ENCODE peak calls at places on chromosome 20, in ten cellular contexts. A is foreskin fibroblast, V is right lobe of liver, D is left lung, F is adipocyte, W is adrenal gland, N is PC-3, O is tibial nerve, X is prostate gland, Z is GM23338. M is an unnamed sample.

GRCh38 chr20:59933849-59934585 is 580 bp upstream of the SYCP2 start:
- DNase-seq in O (peak), Z (peak), X (peak), N (peak), D (peak), V (peak), F (peak), A (peak), W (peak), M (peak)

GRCh38 chr20:37868998-37869861 is 33.7 kb upstream of the VSTM2L start:
- DNase-seq in N (no peak), O (no peak), W (no peak), A (no peak), X (no peak), V (no peak), Z (peak), D (no peak), F (no peak), M (no peak)

GRCh38 chr20:8082999-8083398 is 49.1 kb upstream of the PLCB1 start:
- DNase-seq in A (peak), N (no peak), Z (no peak), V (no peak), D (no peak), F (peak), X (no peak), W (peak), O (no peak), M (no peak)

GRCh38 chr20:40763646-40764295 is 74.7 kb upstream of the MAFB start:
- DNase-seq in V (no peak), W (no peak), D (no peak), Z (no peak), A (peak), N (no peak), F (peak), O (no peak), X (no peak), M (no peak)

GRCh38 chr20:58154106-58154505 is 74.3 kb downstream of the ANKRD60 start:
- DNase-seq in W (no peak), A (no peak), F (no peak), D (no peak), Z (no peak), O (no peak), V (peak), N (no peak), X (no peak), M (no peak)

GRCh38 chr20:36481380-36482043 is 59.8 kb upstream of the MYL9 start:
- DNase-seq in A (no peak), X (no peak), V (no peak), D (no peak), F (no peak), N (no peak), W (no peak), Z (peak), O (no peak), M (no peak)

GRCh38 chr20:11791316-11792228 is 126.1 kb upstream of the BTBD3 start:
- DNase-seq in N (peak), W (no peak), X (no peak), A (no peak), Z (peak), V (no peak), F (no peak), D (no peak), O (no peak), M (no peak)

GRCh38 chr20:38919683-38920082 is 6.5 kb upstream of the FAM83D start:
- DNase-seq in W (no peak), V (no peak), F (no peak), Z (no peak), A (no peak), D (no peak), N (no peak), O (no peak), X (no peak), M (no peak)

GRCh38 chr20:17655286-17655651 is 26.8 kb downstream of the RRBP1 start:
- DNase-seq in V (no peak), W (no peak), X (no peak), O (no peak), N (no peak), D (no peak), A (no peak), Z (peak), F (no peak), M (no peak)

GRCh38 chr20:57087705-57088104 is 178.7 kb downstream of the BMP7 start:
- DNase-seq in W (no peak), O (no peak), A (no peak), Z (no peak), X (no peak), N (no peak), V (no peak), F (no peak), D (no peak), M (no peak)

GRCh38 chr20:16061394-16061793 is 511.9 kb downstream of the KIF16B start:
- DNase-seq in W (no peak), Z (no peak), N (peak), X (no peak), D (no peak), F (no peak), O (no peak), V (no peak), A (no peak), M (no peak)

GRCh38 chr20:46963758-46964181 is 69.1 kb downstream of the EYA2 start:
- DNase-seq in Z (no peak), X (peak), N (peak), V (no peak), D (no peak), O (no peak), W (no peak), A (peak), F (peak), M (no peak)

GRCh38 chr20:33732166-33732970 is 572 bp downstream of the ZNF341 start:
- DNase-seq in D (peak), N (peak), A (no peak), V (peak), F (peak), X (peak), Z (peak), W (peak), O (peak), M (peak)

GRCh38 chr20:4811661-4812181 is 90.0 kb downstream of the PRND start:
- DNase-seq in F (no peak), Z (no peak), V (peak), D (peak), A (no peak), W (peak), O (peak), N (no peak), X (no peak), M (peak)

GRCh38 chr20:15597306-15597705 is 975.9 kb downstream of the KIF16B start:
- DNase-seq in O (no peak), D (no peak), V (no peak), F (no peak), X (no peak), A (no peak), W (no peak), N (no peak), Z (no peak), M (no peak)

GRCh38 chr20:21090112-21090737 is 15.9 kb downstream of the LINC00237 start:
- DNase-seq in V (no peak), W (no peak), X (no peak), N (no peak), F (no peak), Z (peak), O (no peak), D (no peak), A (no peak), M (no peak)

GRCh38 chr20:47489448-47489872 is 12.2 kb upstream of the NCOA3 start:
- DNase-seq in D (no peak), N (no peak), F (no peak), A (no peak), W (no peak), Z (no peak), X (no peak), V (no peak), O (no peak), M (peak)

GRCh38 chr20:37656945-37657344 is 36.9 kb upstream of the CTNNBL1 start:
- DNase-seq in F (no peak), X (no peak), A (no peak), Z (no peak), D (no peak), N (no peak), W (no peak), O (no peak), V (no peak), M (no peak)

GRCh38 chr20:36175016-36175415 is 20.5 kb downstream of the EPB41L1 start:
- DNase-seq in Z (no peak), V (no peak), X (no peak), F (no peak), O (no peak), N (no peak), D (peak), A (peak), W (no peak), M (no peak)

GRCh38 chr20:12575352-12576095 is 433.2 kb upstream of the SPTLC3 start:
- DNase-seq in O (peak), X (peak), N (no peak), V (no peak), W (peak), D (no peak), A (no peak), Z (no peak), F (no peak), M (peak)

GRCh38 chr20:1388706-1389483 is 4.0 kb downstream of the FKBP1A start:
- DNase-seq in N (no peak), D (no peak), X (no peak), Z (no peak), A (no peak), F (no peak), O (no peak), V (no peak), W (no peak), M (no peak)

GRCh38 chr20:54382419-54382818 is 93.0 kb upstream of the DOK5 start:
- DNase-seq in O (no peak), A (no peak), N (no peak), F (no peak), Z (peak), V (no peak), D (no peak), W (no peak), X (no peak), M (no peak)

GRCh38 chr20:58012731-58013510 is 215.5 kb downstream of the ANKRD60 start:
- DNase-seq in V (no peak), A (no peak), X (no peak), W (no peak), N (no peak), Z (no peak), F (no peak), D (no peak), O (no peak), M (peak)

GRCh38 chr20:37524859-37525708 is 2.6 kb downstream of the BLCAP start:
- DNase-seq in D (no peak), X (peak), O (no peak), F (peak), Z (no peak), A (no peak), V (no peak), N (peak), W (no peak), M (no peak)

GRCh38 chr20:39107741-39108140 is 145.6 kb downstream of the DHX35 start:
- DNase-seq in Z (no peak), A (peak), V (no peak), N (peak), O (no peak), X (no peak), W (peak), D (no peak), F (peak), M (no peak)

GRCh38 chr20:4601630-4602296 is 119.9 kb upstream of the PRND start:
- DNase-seq in A (no peak), O (no peak), X (no peak), N (peak), Z (no peak), F (peak), W (peak), D (no peak), V (no peak), M (peak)

GRCh38 chr20:57656821-57657536 is 36.8 kb upstream of the ZBP1 start:
- DNase-seq in V (no peak), F (no peak), D (no peak), X (peak), O (no peak), W (no peak), Z (no peak), N (no peak), A (no peak), M (peak)

GRCh38 chr20:58344741-58345140 is 35.2 kb downstream of the RAB22A start:
- DNase-seq in A (peak), V (no peak), F (peak), X (no peak), W (no peak), D (no peak), Z (no peak), N (peak), O (no peak), M (no peak)

GRCh38 chr20:44181611-44182010 is 5.4 kb downstream of the JPH2 start:
- DNase-seq in X (no peak), D (no peak), W (no peak), O (no peak), N (no peak), Z (no peak), A (no peak), V (no peak), F (no peak), M (no peak)

GRCh38 chr20:48581167-48581566 is 246.6 kb downstream of the PREX1 start:
- DNase-seq in F (no peak), W (no peak), N (no peak), V (no peak), O (no peak), X (no peak), D (no peak), Z (no peak), A (no peak), M (no peak)

GRCh38 chr20:60630609-60631008 is 621.5 kb upstream of the CDH4 start:
- DNase-seq in F (no peak), Z (no peak), D (no peak), O (no peak), N (no peak), V (no peak), X (no peak), W (no peak), A (no peak), M (no peak)

GRCh38 chr20:53903652-53903987 is 166.8 kb downstream of the BCAS1 start:
- DNase-seq in X (no peak), D (no peak), O (no peak), W (no peak), A (peak), V (no peak), Z (no peak), F (no peak), N (no peak), M (peak)

GRCh38 chr20:45339799-45340198 is 8.4 kb downstream of the SDC4 start:
- DNase-seq in W (no peak), O (no peak), Z (no peak), V (no peak), N (no peak), F (no peak), A (no peak), D (no peak), X (no peak), M (no peak)

GRCh38 chr20:45340951-45341350 is 7.3 kb downstream of the SDC4 start:
- DNase-seq in A (no peak), F (no peak), W (no peak), D (no peak), X (no peak), O (no peak), N (no peak), Z (peak), V (no peak), M (no peak)

GRCh38 chr20:45340236-45340847 is 7.9 kb downstream of the SDC4 start:
- DNase-seq in F (no peak), O (no peak), W (peak), N (no peak), D (no peak), A (no peak), X (no peak), V (peak), Z (no peak), M (peak)

GRCh38 chr20:45341939-45342862 is 6.0 kb downstream of the SDC4 start:
- DNase-seq in N (peak), A (no peak), V (peak), O (no peak), D (peak), X (peak), F (peak), W (peak), Z (peak), M (peak)

GRCh38 chr20:45341579-45341938 is 6.7 kb downstream of the SDC4 start:
- DNase-seq in X (no peak), V (no peak), Z (no peak), W (peak), O (no peak), F (no peak), N (no peak), D (no peak), A (no peak), M (peak)
- H3K4me3 ChIP-seq in X (no peak), V (peak), Z (peak), W (no peak), O (no peak), F (peak), N (peak), D (no peak), A (no peak), M (no peak)

DNA sequence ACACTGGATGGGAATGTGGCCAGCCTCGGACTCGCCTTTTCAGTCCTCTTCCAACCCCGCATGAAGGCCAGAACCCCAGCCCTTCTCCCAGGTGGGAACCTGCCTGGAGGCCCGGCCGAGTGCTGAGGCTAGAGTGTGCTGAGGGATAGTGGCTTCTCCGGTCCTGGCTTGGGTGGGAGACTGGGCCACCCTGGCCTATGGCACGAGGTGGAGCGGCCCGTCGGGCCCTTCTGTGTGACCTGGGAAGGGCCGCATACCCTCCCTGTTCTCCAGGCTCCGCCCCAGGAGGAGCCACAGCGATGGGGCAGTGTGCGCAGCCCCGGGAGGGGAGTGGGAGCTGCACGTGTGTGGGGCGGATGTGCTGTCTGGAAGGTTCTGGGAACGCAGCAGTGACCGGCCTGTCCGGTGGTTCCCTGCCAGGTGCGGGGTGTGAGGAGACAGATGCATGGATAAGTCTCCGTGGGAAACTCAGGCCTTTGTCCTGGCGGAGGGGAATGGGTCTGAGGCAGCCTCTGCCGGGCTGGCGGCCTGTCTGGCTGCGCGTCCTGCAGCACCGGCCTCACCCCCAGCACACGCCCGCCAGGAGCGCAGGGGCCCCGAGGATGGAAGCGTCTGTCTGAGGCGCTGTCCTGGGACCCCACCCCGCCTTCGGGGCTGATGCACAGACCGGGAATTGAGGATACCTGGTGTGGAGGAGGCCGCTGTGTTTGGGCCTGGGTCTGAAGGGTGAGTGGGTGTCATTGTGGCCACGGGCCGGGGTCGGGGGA is 1.1 kb upstream of the BHLHE23 start:
- DNase-seq in X (no peak), W (no peak), V (no peak), A (no peak), O (no peak), N (no peak), Z (peak), F (no peak), D (peak), M (no peak)
- H3K4me3 ChIP-seq in X (no peak), W (no peak), V (no peak), A (no peak), O (no peak), N (no peak), Z (peak), F (no peak), D (no peak), M (no peak)

DNA sequence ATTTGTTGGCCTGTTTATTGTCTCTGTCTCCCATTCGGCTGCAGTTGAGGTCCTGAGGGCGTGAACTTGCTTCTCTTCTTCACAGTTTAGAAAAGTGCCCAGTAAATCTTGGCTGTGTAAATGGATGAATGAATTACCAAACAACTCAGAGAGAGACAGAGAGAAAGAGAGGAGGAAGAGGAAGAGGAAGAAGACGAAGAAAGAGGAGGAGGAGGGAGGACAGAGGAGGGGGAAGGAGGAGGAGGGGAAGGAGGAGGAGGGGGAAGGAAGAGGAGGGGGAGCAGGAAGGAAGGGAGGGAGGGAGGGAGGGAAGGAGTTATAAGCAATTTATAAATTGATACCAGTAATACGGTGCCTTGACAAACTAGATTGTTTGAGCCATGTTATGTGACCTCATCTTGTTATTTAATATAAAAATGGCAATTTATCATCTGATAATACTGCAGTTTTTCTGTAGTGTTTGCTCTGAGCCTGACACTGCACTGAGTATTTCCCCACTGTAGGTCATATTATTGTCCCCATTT is 18.7 kb downstream of the HCK start:
- DNase-seq in Z (no peak), O (no peak), W (no peak), X (no peak), N (no peak), V (no peak), A (no peak), D (no peak), F (no peak), M (no peak)
- H3K4me3 ChIP-seq in Z (no peak), O (no peak), W (no peak), X (no peak), N (no peak), V (no peak), A (no peak), D (no peak), F (no peak), M (no peak)

GRCh38 chr20:2800590-2801458 is at the start of gene CPXM1:
- DNase-seq in Z (peak), D (no peak), W (no peak), V (peak), X (no peak), O (no peak), A (no peak), N (no peak), F (peak), M (no peak)
- H3K4me3 ChIP-seq in Z (peak), D (peak), W (no peak), V (no peak), X (peak), O (peak), A (peak), N (no peak), F (peak), M (no peak)

GRCh38 chr20:10596726-10597125 is 77.1 kb downstream of the JAG1 start:
- DNase-seq in V (no peak), O (no peak), A (peak), Z (no peak), X (no peak), W (peak), N (peak), D (no peak), F (peak), M (no peak)
- H3K4me3 ChIP-seq in V (no peak), O (no peak), A (no peak), Z (no peak), X (no peak), W (no peak), N (no peak), D (no peak), F (peak), M (no peak)

GRCh38 chr20:50129662-50130345 is 16.9 kb upstream of the UBE2V1 start:
- DNase-seq in F (no peak), W (no peak), X (no peak), N (no peak), D (no peak), O (no peak), V (no peak), A (no peak), Z (no peak), M (no peak)
- H3K4me3 ChIP-seq in F (no peak), W (no peak), X (no peak), N (no peak), D (no peak), O (no peak), V (no peak), A (no peak), Z (no peak), M (no peak)

DNA sequence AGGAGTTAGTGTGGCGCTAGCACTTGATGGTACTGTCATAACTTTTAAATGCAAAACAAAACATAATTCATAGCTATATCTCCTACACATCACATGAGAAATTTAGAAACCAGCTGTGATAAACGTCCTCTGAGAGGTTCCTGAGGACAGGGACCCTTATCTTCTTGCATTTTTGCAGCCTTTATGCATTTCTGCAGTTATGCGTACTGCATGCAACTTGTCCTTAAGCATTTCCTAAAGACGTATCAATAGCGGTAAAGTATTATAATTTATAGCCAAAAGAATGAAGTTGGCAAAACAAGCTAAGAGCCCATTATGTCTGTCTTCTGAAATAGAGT is 1.7 kb downstream of the NAPB start:
- DNase-seq in V (no peak), F (no peak), D (no peak), W (no peak), O (no peak), Z (no peak), N (no peak), X (no peak), A (no peak), M (no peak)
- H3K4me3 ChIP-seq in V (peak), F (peak), D (peak), W (no peak), O (peak), Z (peak), N (peak), X (peak), A (peak), M (no peak)

GRCh38 chr20:45342863-45343444 is 5.3 kb downstream of the SDC4 start:
- DNase-seq in X (no peak), W (peak), D (no peak), O (no peak), N (no peak), Z (no peak), A (no peak), F (no peak), V (no peak), M (no peak)
- H3K4me3 ChIP-seq in X (peak), W (no peak), D (no peak), O (no peak), N (peak), Z (peak), A (peak), F (peak), V (peak), M (no peak)

M was measured in body of pancreas.